ENCODE peak calls at places on chromosomes 7 and 10, in eight cellular contexts. One of them, this sample, is unnamed. For H3K4me1, the result is how much of the 10 kb centered on the place peaks cover.

GRCh38 chr10:36621346-36621745 is 504.1 kb upstream of the ANKRD30A start:
- DNase-seq in HepG2: no peak
- DNase-seq in suprapubic skin: no peak
- DNase-seq in GM23338: no peak
- DNase-seq in GM12878: no peak
- DNase-seq in stomach: no peak
- DNase-seq in HCT116: no peak
- DNase-seq in transverse colon: no peak
- DNase-seq in this sample: no peak

GRCh38 chr10:46992794-46993552 is 81.7 kb downstream of the PTPN20 start:
- DNase-seq in GM23338: peak
- DNase-seq in transverse colon: peak
- DNase-seq in GM12878: no peak
- DNase-seq in HCT116: peak
- DNase-seq in suprapubic skin: peak
- DNase-seq in stomach: no peak
- DNase-seq in HepG2: peak
- DNase-seq in this sample: no peak

GRCh38 chr7:24826662-24827020 is 69.4 kb upstream of the GSDME start:
- DNase-seq in GM12878: no peak
- DNase-seq in HCT116: no peak
- DNase-seq in suprapubic skin: no peak
- DNase-seq in transverse colon: no peak
- DNase-seq in HepG2: no peak
- DNase-seq in GM23338: no peak
- DNase-seq in stomach: no peak
- DNase-seq in this sample: no peak

GRCh38 chr10:16832351-16833080 is 15.3 kb upstream of the RSU1 start:
- DNase-seq in GM23338: no peak
- DNase-seq in suprapubic skin: no peak
- DNase-seq in GM12878: no peak
- DNase-seq in HepG2: no peak
- DNase-seq in stomach: peak
- DNase-seq in transverse colon: peak
- DNase-seq in HCT116: no peak
- DNase-seq in this sample: peak

GRCh38 chr7:132433286-132433685 is 143.0 kb downstream of the PLXNA4 start:
- DNase-seq in HepG2: no peak
- DNase-seq in GM23338: no peak
- DNase-seq in transverse colon: no peak
- DNase-seq in suprapubic skin: no peak
- DNase-seq in stomach: no peak
- DNase-seq in HCT116: no peak
- DNase-seq in GM12878: no peak
- DNase-seq in this sample: no peak

GRCh38 chr10:95790982-95791381 is 35.0 kb downstream of the ENTPD1 start:
- DNase-seq in stomach: no peak
- DNase-seq in transverse colon: no peak
- DNase-seq in HepG2: no peak
- DNase-seq in suprapubic skin: no peak
- DNase-seq in GM23338: no peak
- DNase-seq in GM12878: no peak
- DNase-seq in HCT116: no peak
- DNase-seq in this sample: no peak

GRCh38 chr10:21372651-21373410 is 152.7 kb downstream of the SKIDA1 start:
- DNase-seq in HCT116: peak
- DNase-seq in transverse colon: peak
- DNase-seq in GM23338: peak
- DNase-seq in stomach: no peak
- DNase-seq in suprapubic skin: no peak
- DNase-seq in HepG2: no peak
- DNase-seq in GM12878: peak
- DNase-seq in this sample: no peak

GRCh38 chr7:37908221-37908788 is 8.3 kb downstream of the SFRP4 start:
- DNase-seq in stomach: no peak
- DNase-seq in GM23338: no peak
- DNase-seq in transverse colon: no peak
- DNase-seq in HCT116: no peak
- DNase-seq in HepG2: no peak
- DNase-seq in GM12878: no peak
- DNase-seq in suprapubic skin: no peak
- DNase-seq in this sample: no peak

GRCh38 chr10:44030132-44030531 is 354.8 kb downstream of the CXCL12 start:
- DNase-seq in GM23338: peak
- DNase-seq in stomach: no peak
- DNase-seq in GM12878: no peak
- DNase-seq in suprapubic skin: no peak
- DNase-seq in transverse colon: no peak
- DNase-seq in HCT116: no peak
- DNase-seq in HepG2: no peak
- DNase-seq in this sample: no peak

GRCh38 chr10:132412316-132413192 is 15.6 kb downstream of the PWWP2B start:
- DNase-seq in stomach: no peak
- DNase-seq in HepG2: no peak
- DNase-seq in HCT116: no peak
- DNase-seq in GM12878: no peak
- DNase-seq in transverse colon: no peak
- DNase-seq in GM23338: no peak
- DNase-seq in suprapubic skin: no peak
- DNase-seq in this sample: no peak

GRCh38 chr10:114526112-114526496 is 121.8 kb upstream of the AFAP1L2 start:
- DNase-seq in suprapubic skin: no peak
- DNase-seq in HepG2: no peak
- DNase-seq in transverse colon: no peak
- DNase-seq in GM23338: no peak
- DNase-seq in HCT116: no peak
- DNase-seq in GM12878: peak
- DNase-seq in stomach: no peak
- DNase-seq in this sample: no peak

GRCh38 chr7:1514993-1515392 is 10.8 kb upstream of the INTS1 start:
- DNase-seq in suprapubic skin: no peak
- DNase-seq in HepG2: no peak
- DNase-seq in transverse colon: no peak
- DNase-seq in GM23338: no peak
- DNase-seq in GM12878: no peak
- DNase-seq in HCT116: no peak
- DNase-seq in stomach: no peak
- DNase-seq in this sample: no peak
- H3K4me1 ChIP-seq in suprapubic skin: under half
- H3K4me1 ChIP-seq in HepG2: half or more
- H3K4me1 ChIP-seq in transverse colon: under half
- H3K4me1 ChIP-seq in GM23338: under half
- H3K4me1 ChIP-seq in GM12878: under half
- H3K4me1 ChIP-seq in HCT116: under half
- H3K4me1 ChIP-seq in stomach: under half
- H3K4me1 ChIP-seq in this sample: under half

DNA sequence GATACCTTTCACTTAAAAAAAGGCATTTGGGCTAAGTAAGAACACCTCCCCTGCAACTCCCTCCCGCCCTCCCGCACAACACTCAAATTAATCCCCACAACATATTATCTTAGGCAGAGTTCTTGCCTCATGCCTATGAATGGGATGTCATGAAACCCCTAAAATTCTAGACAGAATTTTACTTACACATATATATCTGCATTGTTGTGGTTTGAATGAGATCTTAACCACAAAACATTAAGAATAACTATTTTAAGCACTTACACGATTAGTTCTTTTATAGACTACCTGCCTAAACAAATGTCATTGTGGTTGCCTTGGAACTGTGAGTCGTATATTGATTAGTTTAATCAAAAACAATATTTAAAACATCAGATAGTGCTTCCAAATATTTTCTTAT is 4.5 kb upstream of the ITGB1 start:
- DNase-seq in GM23338: no peak
- DNase-seq in stomach: no peak
- DNase-seq in HCT116: no peak
- DNase-seq in GM12878: no peak
- DNase-seq in HepG2: no peak
- DNase-seq in suprapubic skin: no peak
- DNase-seq in transverse colon: no peak
- DNase-seq in this sample: no peak
- H3K4me3 ChIP-seq in GM23338: peak
- H3K4me3 ChIP-seq in stomach: no peak
- H3K4me3 ChIP-seq in HCT116: no peak
- H3K4me3 ChIP-seq in GM12878: no peak
- H3K4me3 ChIP-seq in HepG2: no peak
- H3K4me3 ChIP-seq in suprapubic skin: peak
- H3K4me3 ChIP-seq in transverse colon: no peak
- H3K4me3 ChIP-seq in this sample: no peak

GRCh38 chr10:79241990-79242619 is 105.2 kb upstream of the PPIF start:
- DNase-seq in HepG2: no peak
- DNase-seq in transverse colon: peak
- DNase-seq in HCT116: no peak
- DNase-seq in stomach: peak
- DNase-seq in GM12878: no peak
- DNase-seq in GM23338: peak
- DNase-seq in suprapubic skin: peak
- DNase-seq in this sample: peak
- TF ChIP-seq POLR2AphosphoS5 in HepG2: no peak
- TF ChIP-seq POLR2AphosphoS5 in transverse colon: no peak
- TF ChIP-seq POLR2AphosphoS5 in HCT116: no peak
- TF ChIP-seq POLR2AphosphoS5 in stomach: no peak
- TF ChIP-seq POLR2AphosphoS5 in GM12878: no peak
- TF ChIP-seq POLR2AphosphoS5 in GM23338: no peak
- TF ChIP-seq POLR2AphosphoS5 in suprapubic skin: no peak
- TF ChIP-seq POLR2AphosphoS5 in this sample: no peak

GRCh38 chr7:134903073-134903790 is 83.1 kb upstream of the AGBL3 start:
- DNase-seq in GM12878: no peak
- DNase-seq in stomach: no peak
- DNase-seq in transverse colon: no peak
- DNase-seq in suprapubic skin: no peak
- DNase-seq in HepG2: no peak
- DNase-seq in HCT116: no peak
- DNase-seq in GM23338: no peak
- DNase-seq in this sample: no peak
- H3K4me1 ChIP-seq in GM12878: under half
- H3K4me1 ChIP-seq in stomach: half or more
- H3K4me1 ChIP-seq in transverse colon: under half
- H3K4me1 ChIP-seq in suprapubic skin: under half
- H3K4me1 ChIP-seq in HepG2: half or more
- H3K4me1 ChIP-seq in HCT116: under half
- H3K4me1 ChIP-seq in GM23338: under half
- H3K4me1 ChIP-seq in this sample: under half

GRCh38 chr10:110171032-110171431 is 36.4 kb upstream of the MXI1 start:
- DNase-seq in HCT116: no peak
- DNase-seq in stomach: no peak
- DNase-seq in transverse colon: no peak
- DNase-seq in GM12878: no peak
- DNase-seq in GM23338: peak
- DNase-seq in HepG2: no peak
- DNase-seq in suprapubic skin: no peak
- DNase-seq in this sample: no peak

GRCh38 chr10:110167149-110167548 is 40.3 kb upstream of the MXI1 start:
- DNase-seq in HepG2: no peak
- DNase-seq in suprapubic skin: no peak
- DNase-seq in HCT116: no peak
- DNase-seq in transverse colon: no peak
- DNase-seq in GM23338: no peak
- DNase-seq in GM12878: no peak
- DNase-seq in stomach: no peak
- DNase-seq in this sample: no peak

GRCh38 chr10:110169586-110169985 is 37.8 kb upstream of the MXI1 start:
- DNase-seq in suprapubic skin: no peak
- DNase-seq in HCT116: no peak
- DNase-seq in HepG2: no peak
- DNase-seq in stomach: no peak
- DNase-seq in transverse colon: no peak
- DNase-seq in GM12878: no peak
- DNase-seq in GM23338: no peak
- DNase-seq in this sample: no peak

GRCh38 chr10:110170142-110170887 is 37.1 kb upstream of the MXI1 start:
- DNase-seq in GM12878: no peak
- DNase-seq in HepG2: no peak
- DNase-seq in transverse colon: no peak
- DNase-seq in stomach: no peak
- DNase-seq in GM23338: peak
- DNase-seq in suprapubic skin: no peak
- DNase-seq in HCT116: no peak
- DNase-seq in this sample: no peak

DNA sequence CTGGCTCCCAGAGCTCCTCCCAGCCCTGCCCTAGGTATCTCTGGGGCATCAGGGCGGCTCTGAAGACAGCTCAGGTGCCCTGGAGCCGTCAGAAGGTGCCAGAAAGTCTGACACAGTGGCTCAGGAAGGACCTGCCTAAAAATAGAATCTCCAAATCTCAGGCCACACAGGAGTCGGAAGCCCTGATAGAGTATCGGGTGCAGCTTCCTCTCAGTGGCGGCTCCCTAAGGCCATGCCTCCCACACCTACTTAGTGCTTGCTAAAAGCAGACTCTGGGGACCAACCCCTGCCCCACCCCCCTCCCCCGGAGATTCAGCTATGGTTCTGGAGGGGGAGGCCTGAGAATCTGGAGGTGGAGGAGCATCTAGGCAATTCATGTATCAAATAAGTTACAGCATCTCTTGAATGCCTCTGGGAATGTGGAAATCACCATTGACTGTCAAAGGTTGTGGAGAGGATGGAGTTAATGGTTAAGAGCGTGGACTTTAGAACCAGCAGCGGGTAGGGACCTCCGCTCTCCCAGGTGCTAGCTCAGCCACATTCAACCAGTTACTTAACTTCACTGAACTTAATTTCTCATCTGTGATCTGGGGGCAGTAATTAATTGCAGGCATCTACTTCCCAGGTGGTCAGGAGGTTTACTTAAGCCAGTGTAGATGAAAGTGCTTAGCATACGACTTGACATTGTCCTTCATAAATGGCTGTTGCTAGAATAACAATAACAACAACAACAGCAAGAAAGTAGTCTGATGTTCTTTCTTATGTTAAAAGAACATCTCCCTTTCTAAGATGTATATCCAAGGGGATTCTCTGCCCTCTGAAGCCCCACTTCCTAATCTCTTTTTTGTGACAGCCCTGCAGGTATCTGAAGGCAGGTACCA is 38.6 kb upstream of the MXI1 start:
- DNase-seq in suprapubic skin: no peak
- DNase-seq in transverse colon: no peak
- DNase-seq in GM12878: no peak
- DNase-seq in HepG2: peak
- DNase-seq in GM23338: peak
- DNase-seq in stomach: no peak
- DNase-seq in HCT116: no peak
- DNase-seq in this sample: no peak
- H3K4me3 ChIP-seq in suprapubic skin: no peak
- H3K4me3 ChIP-seq in transverse colon: no peak
- H3K4me3 ChIP-seq in GM12878: no peak
- H3K4me3 ChIP-seq in HepG2: no peak
- H3K4me3 ChIP-seq in GM23338: no peak
- H3K4me3 ChIP-seq in stomach: no peak
- H3K4me3 ChIP-seq in HCT116: no peak
- H3K4me3 ChIP-seq in this sample: no peak

GRCh38 chr10:76523798-76524231 is 1092.4 kb downstream of the LRMDA start:
- DNase-seq in HepG2: no peak
- DNase-seq in stomach: no peak
- DNase-seq in GM12878: no peak
- DNase-seq in GM23338: no peak
- DNase-seq in transverse colon: no peak
- DNase-seq in HCT116: no peak
- DNase-seq in suprapubic skin: no peak
- DNase-seq in this sample: no peak
- TF ChIP-seq POLR2AphosphoS5 in HepG2: no peak
- TF ChIP-seq POLR2AphosphoS5 in stomach: no peak
- TF ChIP-seq POLR2AphosphoS5 in GM12878: no peak
- TF ChIP-seq POLR2AphosphoS5 in GM23338: no peak
- TF ChIP-seq POLR2AphosphoS5 in transverse colon: peak
- TF ChIP-seq POLR2AphosphoS5 in HCT116: no peak
- TF ChIP-seq POLR2AphosphoS5 in suprapubic skin: no peak
- TF ChIP-seq POLR2AphosphoS5 in this sample: no peak

This sample was measured in breast epithelium.